ENCODE peak calls at places on chromosomes 11 and 22, in five cellular contexts. C, T, O, A and L are unnamed samples.

GRCh38 chr11:13962562-13963168 is at the start of gene SPON1:
- DNase-seq in C (no peak), T (no peak), O (no peak), A (no peak), L (peak; percentile 88)

GRCh38 chr11:93567406-93567819 is 24.2 kb upstream of the SMCO4 start:
- DNase-seq in C (no peak), T (no peak), O (peak; percentile 94), A (peak; percentile 30), L (peak; percentile 93)

GRCh38 chr22:32623943-32624342 is 149.3 kb downstream of the FBXO7 start:
- DNase-seq in C (peak; percentile 58), T (no peak), O (peak; percentile 94), A (peak; percentile 84), L (peak; percentile 83)

GRCh38 chr22:46114518-46115387 is 35.6 kb upstream of the PPARA start:
- DNase-seq in C (no peak), T (no peak), O (peak; percentile 79), A (peak; percentile 31), L (no peak)

GRCh38 chr11:119366690-119367620 is 14.5 kb downstream of the USP2 start:
- DNase-seq in C (no peak), T (no peak), O (peak; percentile 51), A (no peak), L (no peak)

GRCh38 chr11:13249992-13250391 is 27.6 kb upstream of the BMAL1 start:
- DNase-seq in C (no peak), T (no peak), O (no peak), A (peak; percentile 31), L (no peak)

GRCh38 chr11:94103476-94103875 is 25.2 kb upstream of the PANX1 start:
- DNase-seq in C (no peak), T (no peak), O (no peak), A (no peak), L (no peak)

GRCh38 chr11:29484548-29484947 is 532.3 kb downstream of the KCNA4 start:
- DNase-seq in C (no peak), T (no peak), O (no peak), A (no peak), L (no peak)

GRCh38 chr22:19448076-19448607 is 631 bp upstream of the C22orf39 start:
- DNase-seq in C (no peak), T (no peak), O (no peak), A (peak; percentile 59), L (no peak)

GRCh38 chr11:45079567-45079942 is 66.9 kb upstream of the PRDM11 start:
- DNase-seq in C (no peak), T (no peak), O (no peak), A (no peak), L (no peak)

GRCh38 chr11:59923813-59924212 is 14.4 kb upstream of the OOSP1 start:
- DNase-seq in C (no peak), T (no peak), O (no peak), A (no peak), L (no peak)

GRCh38 chr11:112968988-112969714 is 7.9 kb downstream of the NCAM1 start:
- DNase-seq in C (no peak), T (no peak), O (no peak), A (no peak), L (no peak)

GRCh38 chr11:86874314-86875056 is 74.1 kb downstream of the PRSS23 start:
- DNase-seq in C (no peak), T (no peak), O (no peak), A (peak; percentile 59), L (no peak)

GRCh38 chr11:35523351-35523768 is 2.1 kb downstream of the PAMR1 start:
- DNase-seq in C (no peak), T (no peak), O (no peak), A (peak; percentile 79), L (no peak)

GRCh38 chr11:134361241-134361640 is 29.5 kb downstream of the GLB1L2 start:
- DNase-seq in C (no peak), T (no peak), O (peak; percentile 39), A (no peak), L (peak; percentile 74)

GRCh38 chr11:70525466-70525865 is 127.1 kb downstream of the CTTN start:
- DNase-seq in C (no peak), T (no peak), O (no peak), A (no peak), L (peak; percentile 8)

GRCh38 chr11:12478743-12479142 is 101.4 kb downstream of the PARVA start:
- DNase-seq in C (peak; percentile 58), T (no peak), O (no peak), A (peak; percentile 72), L (no peak)

GRCh38 chr11:62124186-62125113 is 639 bp downstream of the INCENP start:
- DNase-seq in C (no peak), T (no peak), O (peak; percentile 73), A (peak; percentile 59), L (no peak)

GRCh38 chr11:46808804-46809431 is 37.2 kb downstream of the CKAP5 start:
- DNase-seq in C (no peak), T (no peak), O (no peak), A (peak; percentile 48), L (no peak)

GRCh38 chr11:35142481-35143207 is 3.7 kb downstream of the CD44 start:
- DNase-seq in C (no peak), T (no peak), O (no peak), A (peak; percentile 90), L (no peak)

GRCh38 chr11:96338910-96339703 is 3.9 kb downstream of the MAML2 start:
- DNase-seq in C (no peak), T (no peak), O (peak; percentile 73), A (peak; percentile 69), L (no peak)

GRCh38 chr22:23500508-23501208 is 79.4 kb downstream of the IGLL1 start:
- DNase-seq in C (no peak), T (no peak), O (peak; percentile 28), A (no peak), L (no peak)

GRCh38 chr11:84056696-84057095 is 770.5 kb upstream of the CCDC90B start:
- DNase-seq in C (no peak), T (no peak), O (no peak), A (no peak), L (no peak)

GRCh38 chr11:12232819-12233601 is 122.6 kb downstream of the MICAL2 start:
- DNase-seq in C (peak; percentile 41), T (no peak), O (no peak), A (peak; percentile 93), L (no peak)

GRCh38 chr11:23497040-23497439 is 636.8 kb upstream of the CCDC179 start:
- DNase-seq in C (no peak), T (no peak), O (no peak), A (no peak), L (no peak)

GRCh38 chr11:35647535-35648092 is 15.0 kb upstream of the TRIM44 start:
- DNase-seq in C (no peak), T (no peak), O (no peak), A (no peak), L (no peak)